ENCODE peak calls at places on chromosomes 12 and 14, in eight cellular contexts. H is activated CD4-positive, alpha-beta T cell treated with anti-CD3 and anti-CD28 coated beads, Interleukin-2, amount 50 U/mL, for 1 hour; C is GM03348; P is EH; I is anterior cingulate cortex; A is stimulated activated CD4-positive, alpha-beta T cell treated with anti-CD3 and anti-CD28 coated beads, Interleukin-2, amount 100 ng/mL, for 48 hours; E is HCEC 1CT; B is uterus. L is an unnamed sample.
A peak's percentile ranks its signal among the peaks of the same experiment; 100 is the strongest.

GRCh38 chr14:97642631-97643030 is 845.4 kb downstream of the VRK1 start:
- DNase-seq in P (no peak), E (no peak), B (no peak), I (no peak), H (no peak), A (no peak), C (no peak), L (no peak)

GRCh38 chr12:38156497-38157245 is 159.9 kb upstream of the ALG10B start:
- DNase-seq in P (no peak), C (no peak), E (no peak), A (no peak), H (no peak), B (no peak), I (no peak), L (no peak)

GRCh38 chr14:88129306-88130056 is 124.5 kb downstream of the GPR65 start:
- DNase-seq in E (peak; percentile 39), H (no peak), I (peak; percentile 33), C (peak; percentile 70), A (no peak), P (peak; percentile 91), B (no peak), L (no peak)

GRCh38 chr12:120101617-120102016 is 14.9 kb downstream of the RAB35 start:
- DNase-seq in A (no peak), B (no peak), I (no peak), C (no peak), H (no peak), E (no peak), P (no peak), L (no peak)

GRCh38 chr12:8681129-8681902 is 16.5 kb upstream of the RIMKLB start:
- DNase-seq in I (no peak), P (peak; percentile 67), E (peak; percentile 3), H (no peak), C (no peak), A (no peak), B (no peak), L (no peak)

GRCh38 chr14:87935895-87936294 is 57.1 kb downstream of the GALC start:
- DNase-seq in C (no peak), B (no peak), P (no peak), A (no peak), H (no peak), E (no peak), I (no peak), L (no peak)

GRCh38 chr12:117360551-117361311 is 695 bp downstream of the NOS1 start:
- DNase-seq in E (no peak), B (no peak), I (no peak), A (no peak), P (no peak), H (no peak), C (no peak), L (no peak)

GRCh38 chr12:5022465-5023061 is 21.1 kb upstream of the KCNA5 start:
- DNase-seq in B (no peak), C (peak; percentile 78), E (no peak), I (no peak), A (peak; percentile 28), H (peak; percentile 19), P (peak; percentile 58), L (peak; percentile 60)

GRCh38 chr12:46269429-46270241 is 792 bp upstream of the SLC38A1 start:
- DNase-seq in I (peak; percentile 28), A (peak; percentile 67), E (no peak), P (no peak), B (no peak), H (peak; percentile 64), C (no peak), L (no peak)